ENCODE peak calls at places on chromosomes 2 and 18, in four cellular contexts. One of them, this sample, is unnamed.

GRCh38 chr2:236271851-236272250 is 7.6 kb upstream of the ASB18 start:
- DNase-seq in K562: no peak
- DNase-seq in HepG2: no peak
- DNase-seq in SK-N-SH: no peak
- DNase-seq in this sample: no peak

GRCh38 chr2:11344956-11345671 is 678 bp upstream of the ROCK2 start:
- DNase-seq in SK-N-SH: no peak
- DNase-seq in K562: peak; percentile 29
- DNase-seq in HepG2: peak; percentile 74
- DNase-seq in this sample: peak; percentile 16

GRCh38 chr18:23977709-23978483 is 36.7 kb upstream of the TTC39C start:
- DNase-seq in HepG2: no peak
- DNase-seq in SK-N-SH: no peak
- DNase-seq in K562: no peak
- DNase-seq in this sample: no peak

GRCh38 chr2:96427917-96428316 is 77.2 kb downstream of the NEURL3 start:
- DNase-seq in K562: no peak
- DNase-seq in SK-N-SH: no peak
- DNase-seq in HepG2: peak; percentile 72
- DNase-seq in this sample: no peak

GRCh38 chr2:171018522-171018921 is 89.5 kb downstream of the GORASP2 start:
- DNase-seq in K562: no peak
- DNase-seq in HepG2: no peak
- DNase-seq in SK-N-SH: no peak
- DNase-seq in this sample: no peak

GRCh38 chr18:67380867-67381266 is 135.7 kb downstream of the DSEL start:
- DNase-seq in SK-N-SH: no peak
- DNase-seq in HepG2: no peak
- DNase-seq in K562: no peak
- DNase-seq in this sample: no peak

GRCh38 chr2:70964596-70965386 is 13.6 kb upstream of the ANKRD53 start:
- DNase-seq in SK-N-SH: peak; percentile 84
- DNase-seq in K562: peak; percentile 88
- DNase-seq in HepG2: peak; percentile 22
- DNase-seq in this sample: no peak

GRCh38 chr2:224871813-224872212 is 155.6 kb upstream of the CCDC195 start:
- DNase-seq in HepG2: no peak
- DNase-seq in SK-N-SH: no peak
- DNase-seq in K562: no peak
- DNase-seq in this sample: no peak

GRCh38 chr2:120624056-120624737 is 111.5 kb upstream of the GLI2 start:
- DNase-seq in HepG2: no peak
- DNase-seq in SK-N-SH: no peak
- DNase-seq in K562: no peak
- DNase-seq in this sample: no peak

GRCh38 chr2:70516596-70516995 is 37.0 kb downstream of the TGFA start:
- DNase-seq in SK-N-SH: no peak
- DNase-seq in HepG2: no peak
- DNase-seq in K562: no peak
- DNase-seq in this sample: no peak

GRCh38 chr2:209977386-209978239 is 24.8 kb upstream of the RPE start:
- DNase-seq in HepG2: peak; percentile 39
- DNase-seq in K562: peak; percentile 34
- DNase-seq in SK-N-SH: peak; percentile 22
- DNase-seq in this sample: no peak

GRCh38 chr2:52532956-52533355 is 1234.6 kb upstream of the CHAC2 start:
- DNase-seq in HepG2: no peak
- DNase-seq in SK-N-SH: no peak
- DNase-seq in K562: no peak
- DNase-seq in this sample: no peak

GRCh38 chr2:142596334-142597088 is 281.0 kb upstream of the KYNU start:
- DNase-seq in SK-N-SH: no peak
- DNase-seq in HepG2: peak; percentile 15
- DNase-seq in K562: no peak
- DNase-seq in this sample: no peak

GRCh38 chr2:159124441-159124911 is 156.0 kb downstream of the TANC1 start:
- DNase-seq in SK-N-SH: no peak
- DNase-seq in K562: peak; percentile 82
- DNase-seq in HepG2: peak; percentile 59
- DNase-seq in this sample: no peak

GRCh38 chr2:168645696-168646095 is 156.7 kb upstream of the NOSTRIN start:
- DNase-seq in SK-N-SH: no peak
- DNase-seq in HepG2: no peak
- DNase-seq in K562: no peak
- DNase-seq in this sample: no peak

GRCh38 chr2:168642873-168643272 is 159.6 kb upstream of the NOSTRIN start:
- DNase-seq in K562: no peak
- DNase-seq in SK-N-SH: no peak
- DNase-seq in HepG2: no peak
- DNase-seq in this sample: no peak

GRCh38 chr2:168640039-168640438 is 162.4 kb upstream of the NOSTRIN start:
- DNase-seq in K562: no peak
- DNase-seq in SK-N-SH: no peak
- DNase-seq in HepG2: no peak
- DNase-seq in this sample: peak; percentile 27

GRCh38 chr2:168641636-168642035 is 160.8 kb upstream of the NOSTRIN start:
- DNase-seq in K562: no peak
- DNase-seq in HepG2: no peak
- DNase-seq in SK-N-SH: no peak
- DNase-seq in this sample: no peak

GRCh38 chr2:168643979-168644378 is 158.5 kb upstream of the NOSTRIN start:
- DNase-seq in HepG2: no peak
- DNase-seq in K562: no peak
- DNase-seq in SK-N-SH: no peak
- DNase-seq in this sample: no peak
- TF ChIP-seq JUND in HepG2: no peak
- TF ChIP-seq JUND in K562: no peak
- TF ChIP-seq JUND in SK-N-SH: no peak
- TF ChIP-seq JUND in this sample: no peak

DNA sequence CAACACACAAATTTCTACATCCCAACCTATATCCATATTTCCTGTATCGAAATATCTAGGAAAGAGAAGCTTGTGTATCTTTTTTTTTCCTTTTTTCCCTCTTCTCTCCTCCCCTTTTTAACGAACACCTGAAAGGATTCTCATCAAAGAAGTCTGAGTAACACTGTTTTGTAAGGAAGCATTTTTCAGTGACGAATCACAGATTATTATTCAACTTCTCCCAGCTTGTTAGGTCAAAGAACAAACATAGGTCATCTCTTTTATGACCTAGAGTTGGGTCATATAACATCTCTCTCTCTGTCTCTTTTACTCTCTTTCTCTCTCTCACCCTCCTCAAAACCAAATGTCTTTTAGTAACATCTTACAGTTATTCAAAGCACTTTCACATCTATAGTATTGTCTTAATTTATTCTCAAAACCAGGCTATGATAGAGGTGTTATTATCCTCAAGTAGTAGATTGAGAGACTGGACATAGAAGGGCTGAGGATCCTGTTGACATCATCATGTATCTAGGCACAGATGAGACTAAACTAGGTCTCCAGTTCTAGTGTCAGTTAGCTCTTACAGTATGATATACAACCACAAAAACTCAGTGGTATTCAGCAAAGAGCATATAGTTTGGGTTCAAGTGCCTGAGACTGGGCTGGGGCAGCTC is 80.1 kb upstream of the SPOPL start:
- DNase-seq in SK-N-SH: no peak
- DNase-seq in HepG2: peak; percentile 85
- DNase-seq in K562: no peak
- DNase-seq in this sample: no peak
- TF ChIP-seq JUND in SK-N-SH: peak; percentile 10
- TF ChIP-seq JUND in HepG2: peak; percentile 79
- TF ChIP-seq JUND in K562: no peak
- TF ChIP-seq JUND in this sample: no peak

GRCh38 chr2:68646303-68646702 is 2.9 kb downstream of the PROKR1 start:
- DNase-seq in SK-N-SH: no peak
- DNase-seq in K562: peak; percentile 51
- DNase-seq in HepG2: peak; percentile 33
- DNase-seq in this sample: peak; percentile 12
- TF ChIP-seq JUND in SK-N-SH: no peak
- TF ChIP-seq JUND in K562: no peak
- TF ChIP-seq JUND in HepG2: no peak
- TF ChIP-seq JUND in this sample: no peak

GRCh38 chr2:1231664-1232063 is 181.6 kb upstream of the TPO start:
- DNase-seq in K562: no peak
- DNase-seq in HepG2: peak; percentile 9
- DNase-seq in SK-N-SH: no peak
- DNase-seq in this sample: no peak
- TF ChIP-seq JUND in K562: no peak
- TF ChIP-seq JUND in HepG2: no peak
- TF ChIP-seq JUND in SK-N-SH: no peak
- TF ChIP-seq JUND in this sample: no peak

DNA sequence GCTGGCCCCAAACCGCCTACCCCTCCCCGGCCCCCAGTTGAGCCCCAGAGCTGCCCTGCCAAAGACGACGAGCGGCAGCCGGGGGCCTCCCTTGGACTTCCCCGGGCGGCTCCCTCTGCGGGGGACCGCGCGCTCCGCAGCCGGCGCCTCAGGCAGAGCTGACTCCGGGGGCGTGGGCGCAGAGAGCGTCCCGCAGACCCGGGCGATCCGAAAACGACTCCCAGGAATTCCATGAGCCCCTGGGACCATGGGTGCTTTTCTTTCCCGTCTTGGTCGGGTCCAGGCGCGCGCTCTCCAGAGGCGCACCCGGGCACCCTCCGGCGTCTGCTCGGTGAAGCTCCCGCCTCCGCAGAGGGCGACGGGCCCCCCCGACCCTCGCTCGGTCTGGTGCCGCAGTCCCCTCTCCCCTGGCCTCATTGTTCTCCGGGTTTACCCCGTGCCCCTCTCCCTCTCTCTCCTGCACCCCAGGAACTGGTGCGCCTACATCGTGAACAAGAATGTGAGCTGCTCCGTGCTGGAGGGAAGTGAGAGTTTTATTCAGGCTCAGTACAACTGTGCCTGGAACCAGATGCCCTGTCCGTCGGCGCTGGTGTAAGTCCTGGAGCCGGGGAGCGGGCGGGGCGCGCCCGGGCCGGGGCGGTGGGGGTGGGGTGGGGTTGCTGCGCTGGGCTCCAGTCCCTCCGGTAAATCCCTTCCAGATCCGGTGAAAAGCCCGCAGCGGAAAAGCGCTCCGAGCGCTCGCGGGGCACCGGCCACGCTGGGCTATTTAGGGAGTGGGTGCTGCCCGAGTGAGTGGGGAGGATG is 737 bp downstream of the EMILIN2 start:
- DNase-seq in SK-N-SH: peak; percentile 72
- DNase-seq in HepG2: no peak
- DNase-seq in K562: peak; percentile 28
- DNase-seq in this sample: no peak
- TF ChIP-seq JUND in SK-N-SH: no peak
- TF ChIP-seq JUND in HepG2: no peak
- TF ChIP-seq JUND in K562: no peak
- TF ChIP-seq JUND in this sample: no peak

DNA sequence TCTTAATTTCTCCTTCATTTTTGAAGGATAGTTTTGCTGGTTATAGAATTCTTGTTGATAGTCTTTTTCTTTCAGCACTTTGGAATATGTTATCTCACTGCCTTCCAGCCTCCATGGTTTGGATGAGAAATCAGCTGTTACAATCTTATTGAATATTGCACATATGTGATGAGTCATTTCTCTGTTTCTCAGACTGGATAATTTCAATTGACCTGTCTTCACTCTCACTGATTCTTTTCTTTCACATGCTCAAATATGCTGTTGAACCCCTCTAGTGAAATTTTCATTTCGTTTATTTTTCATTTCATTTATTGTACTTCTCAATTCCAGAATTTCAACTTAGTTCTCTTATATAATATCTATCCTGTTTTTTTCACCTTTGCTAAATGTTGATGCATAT is 22.2 kb downstream of the PDK1 start:
- DNase-seq in K562: no peak
- DNase-seq in SK-N-SH: no peak
- DNase-seq in HepG2: no peak
- DNase-seq in this sample: no peak
- TF ChIP-seq JUND in K562: peak; percentile 17
- TF ChIP-seq JUND in SK-N-SH: no peak
- TF ChIP-seq JUND in HepG2: no peak
- TF ChIP-seq JUND in this sample: no peak

GRCh38 chr2:55871637-55872036 is 51.9 kb downstream of the EFEMP1 start:
- DNase-seq in K562: no peak
- DNase-seq in HepG2: no peak
- DNase-seq in SK-N-SH: no peak
- DNase-seq in this sample: no peak
- TF ChIP-seq JUND in K562: no peak
- TF ChIP-seq JUND in HepG2: no peak
- TF ChIP-seq JUND in SK-N-SH: no peak
- TF ChIP-seq JUND in this sample: no peak

GRCh38 chr2:114022360-114023085 is 132.6 kb downstream of the ACTR3 start:
- DNase-seq in HepG2: peak; percentile 67
- DNase-seq in SK-N-SH: no peak
- DNase-seq in K562: no peak
- DNase-seq in this sample: no peak
- TF ChIP-seq JUND in HepG2: no peak
- TF ChIP-seq JUND in SK-N-SH: no peak
- TF ChIP-seq JUND in K562: no peak
- TF ChIP-seq JUND in this sample: no peak

This sample was measured in T47D.